ENCODE peak calls at places on chromosomes 7 and 10, in seven cellular contexts. N is RPMI8226, T is T-helper 9 cell, Z is NCI-H1092, K is AG10803, H is EL, Y is G401. A is an unnamed sample.

GRCh38 chr7:51023547-51023946 is 240.9 kb upstream of the GRB10 start:
- DNase-seq in Z (no peak), T (no peak), K (no peak), N (no peak), H (no peak), Y (no peak), A (peak)

GRCh38 chr7:87876759-87877234 is 504 bp downstream of the DBF4 start:
- DNase-seq in K (peak), Z (peak), T (peak), Y (peak), H (peak), N (peak), A (peak)

GRCh38 chr10:31101123-31101522 is 69.5 kb upstream of the ZNF438 start:
- DNase-seq in Z (no peak), H (peak), K (peak), Y (no peak), N (no peak), T (no peak), A (no peak)

GRCh38 chr10:128522551-128523289 is 396.5 kb upstream of the MKI67 start:
- DNase-seq in T (no peak), Z (no peak), Y (no peak), K (no peak), H (no peak), N (no peak), A (no peak)

GRCh38 chr10:101816375-101816773 is 1.9 kb downstream of the OGA start:
- DNase-seq in K (no peak), N (no peak), Z (no peak), T (no peak), Y (no peak), H (no peak), A (no peak)

GRCh38 chr7:156848979-156849378 is 44.0 kb downstream of the LMBR1 start:
- DNase-seq in K (no peak), H (no peak), Y (no peak), T (no peak), Z (no peak), N (no peak), A (no peak)

GRCh38 chr10:117740088-117740487 is 197.5 kb downstream of the EMX2 start:
- DNase-seq in T (no peak), K (no peak), Z (no peak), N (no peak), Y (no peak), H (no peak), A (no peak)

GRCh38 chr7:147478751-147479150 is 1111.8 kb upstream of the C7orf33 start:
- DNase-seq in N (no peak), T (no peak), Z (no peak), K (peak), Y (no peak), H (no peak), A (no peak)

GRCh38 chr7:30068117-30068516 is 39.9 kb downstream of the PLEKHA8 start:
- DNase-seq in Z (no peak), Y (no peak), T (no peak), H (peak), N (no peak), K (peak), A (no peak)

GRCh38 chr10:79273603-79274002 is 73.7 kb upstream of the PPIF start:
- DNase-seq in H (no peak), Y (no peak), Z (no peak), T (no peak), N (no peak), K (no peak), A (no peak)

GRCh38 chr7:158395780-158396214 is 191.8 kb downstream of the PTPRN2 start:
- DNase-seq in Y (peak), K (no peak), Z (no peak), N (no peak), H (no peak), T (no peak), A (no peak)

GRCh38 chr7:128939861-128940410 is 2.2 kb downstream of the IRF5 start:
- DNase-seq in T (no peak), N (peak), H (no peak), K (no peak), Y (no peak), Z (no peak), A (no peak)

GRCh38 chr7:75772081-75773077 is at the start of gene CCL26:
- DNase-seq in Z (no peak), N (no peak), T (no peak), Y (no peak), K (peak), H (peak), A (no peak)

GRCh38 chr7:94266278-94266677 is 128.4 kb upstream of the COL1A2 start:
- DNase-seq in T (no peak), Z (no peak), K (peak), Y (no peak), H (no peak), N (no peak), A (no peak)

GRCh38 chr10:60414111-60414510 is 24.4 kb upstream of the ANK3 start:
- DNase-seq in N (no peak), H (peak), K (peak), Y (no peak), T (no peak), Z (no peak), A (no peak)

GRCh38 chr10:36048236-36048635 is 406.1 kb upstream of the FZD8 start:
- DNase-seq in Y (no peak), H (no peak), T (no peak), K (no peak), N (no peak), Z (no peak), A (no peak)

GRCh38 chr10:80150172-80150571 is 17.6 kb downstream of the PLAC9 start:
- DNase-seq in H (no peak), Z (no peak), N (no peak), T (no peak), Y (no peak), K (no peak), A (no peak)

GRCh38 chr10:97048649-97049427 is 136.9 kb downstream of the SLIT1 start:
- DNase-seq in Y (no peak), Z (peak), T (no peak), K (no peak), N (no peak), H (no peak), A (no peak)

GRCh38 chr10:5948999-5949759 is 28.2 kb downstream of the IL15RA start:
- DNase-seq in Y (peak), N (peak), T (no peak), H (peak), K (peak), Z (peak), A (no peak)

GRCh38 chr10:60105195-60105812 is 198.9 kb upstream of the CCDC6 start:
- DNase-seq in N (no peak), Y (no peak), K (peak), Z (no peak), T (no peak), H (no peak), A (no peak)

GRCh38 chr7:132770055-132770454 is 193.8 kb upstream of the PLXNA4 start:
- DNase-seq in Z (no peak), N (no peak), H (no peak), Y (no peak), K (no peak), T (no peak), A (no peak)

GRCh38 chr7:75638607-75639070 is 100.1 kb downstream of the HIP1 start:
- DNase-seq in T (no peak), H (peak), Y (peak), N (no peak), K (no peak), Z (peak), A (peak)

GRCh38 chr10:124341768-124342135 is 77.0 kb downstream of the OAT start:
- DNase-seq in Z (no peak), T (no peak), N (no peak), H (no peak), K (no peak), Y (no peak), A (no peak)

GRCh38 chr10:100744980-100745881 is at the start of gene PAX2:
- DNase-seq in K (no peak), Y (peak), T (no peak), H (no peak), N (no peak), Z (no peak), A (peak)

GRCh38 chr10:114163062-114163861 is 10.7 kb downstream of the CCDC186 start:
- DNase-seq in H (no peak), Y (no peak), N (no peak), K (peak), Z (no peak), T (no peak), A (no peak)

GRCh38 chr10:34181545-34182300 is 633.4 kb downstream of the PARD3 start:
- DNase-seq in H (no peak), T (no peak), Z (no peak), Y (no peak), K (peak), N (no peak), A (no peak)

A was measured in type B pancreatic cell.